ENCODE peak calls at places on chromosomes 6 and 20, in eight cellular contexts. One of them, this sample, is unnamed. For H3K4me1, the result is how much of the 10 kb centered on the place peaks cover.

GRCh38 chr6:17709476-17709875 is 2.8 kb upstream of the NUP153 start:
- DNase-seq in GM12878: no peak
- DNase-seq in heart left ventricle: no peak
- DNase-seq in A549: no peak
- DNase-seq in body of pancreas: no peak
- DNase-seq in right atrium auricular region: no peak
- DNase-seq in ovary: no peak
- DNase-seq in mesendoderm: no peak
- DNase-seq in this sample: no peak

GRCh38 chr20:57618766-57619052 is 1.5 kb downstream of the ZBP1 start:
- DNase-seq in A549: no peak
- DNase-seq in mesendoderm: no peak
- DNase-seq in body of pancreas: no peak
- DNase-seq in heart left ventricle: no peak
- DNase-seq in ovary: no peak
- DNase-seq in GM12878: no peak
- DNase-seq in right atrium auricular region: no peak
- DNase-seq in this sample: no peak

GRCh38 chr20:46070215-46070910 is 19.4 kb downstream of the NCOA5 start:
- DNase-seq in GM12878: no peak
- DNase-seq in right atrium auricular region: no peak
- DNase-seq in body of pancreas: no peak
- DNase-seq in ovary: no peak
- DNase-seq in heart left ventricle: no peak
- DNase-seq in A549: no peak
- DNase-seq in mesendoderm: no peak
- DNase-seq in this sample: no peak

GRCh38 chr6:106974999-106975698 is 620 bp upstream of the CD24 start:
- DNase-seq in heart left ventricle: peak
- DNase-seq in GM12878: no peak
- DNase-seq in body of pancreas: peak
- DNase-seq in A549: peak
- DNase-seq in mesendoderm: peak
- DNase-seq in ovary: peak
- DNase-seq in right atrium auricular region: no peak
- DNase-seq in this sample: peak

GRCh38 chr20:61958773-61959172 is 106.9 kb downstream of the TAF4 start:
- DNase-seq in ovary: no peak
- DNase-seq in body of pancreas: no peak
- DNase-seq in mesendoderm: no peak
- DNase-seq in GM12878: no peak
- DNase-seq in heart left ventricle: no peak
- DNase-seq in A549: no peak
- DNase-seq in right atrium auricular region: no peak
- DNase-seq in this sample: no peak

GRCh38 chr20:17568972-17569471 is 853 bp upstream of the DSTN start:
- DNase-seq in ovary: peak
- DNase-seq in heart left ventricle: peak
- DNase-seq in A549: peak
- DNase-seq in right atrium auricular region: peak
- DNase-seq in mesendoderm: peak
- DNase-seq in body of pancreas: peak
- DNase-seq in GM12878: no peak
- DNase-seq in this sample: peak

GRCh38 chr6:30646450-30647038 is 389 bp upstream of the C6orf136 start:
- DNase-seq in body of pancreas: peak
- DNase-seq in right atrium auricular region: peak
- DNase-seq in A549: no peak
- DNase-seq in mesendoderm: peak
- DNase-seq in GM12878: no peak
- DNase-seq in ovary: peak
- DNase-seq in heart left ventricle: peak
- DNase-seq in this sample: no peak

GRCh38 chr6:118100763-118101162 is 193.7 kb downstream of the SLC35F1 start:
- DNase-seq in mesendoderm: peak
- DNase-seq in heart left ventricle: no peak
- DNase-seq in GM12878: no peak
- DNase-seq in right atrium auricular region: no peak
- DNase-seq in A549: no peak
- DNase-seq in body of pancreas: no peak
- DNase-seq in ovary: no peak
- DNase-seq in this sample: no peak

GRCh38 chr6:57109905-57110304 is 19.9 kb downstream of the ZNF451 start:
- DNase-seq in heart left ventricle: no peak
- DNase-seq in mesendoderm: no peak
- DNase-seq in GM12878: no peak
- DNase-seq in A549: no peak
- DNase-seq in ovary: no peak
- DNase-seq in body of pancreas: no peak
- DNase-seq in right atrium auricular region: no peak
- DNase-seq in this sample: no peak

GRCh38 chr6:169981969-169982368 is 230.5 kb downstream of the ERMARD start:
- DNase-seq in right atrium auricular region: no peak
- DNase-seq in mesendoderm: no peak
- DNase-seq in body of pancreas: no peak
- DNase-seq in A549: no peak
- DNase-seq in GM12878: no peak
- DNase-seq in heart left ventricle: no peak
- DNase-seq in ovary: no peak
- DNase-seq in this sample: no peak

GRCh38 chr6:159720708-159721107 is 6.6 kb upstream of the WTAP start:
- DNase-seq in ovary: no peak
- DNase-seq in body of pancreas: peak
- DNase-seq in mesendoderm: peak
- DNase-seq in GM12878: no peak
- DNase-seq in A549: peak
- DNase-seq in heart left ventricle: no peak
- DNase-seq in right atrium auricular region: no peak
- DNase-seq in this sample: peak

GRCh38 chr20:58402305-58402704 is 13.3 kb downstream of the VAPB start:
- DNase-seq in mesendoderm: peak
- DNase-seq in A549: no peak
- DNase-seq in GM12878: no peak
- DNase-seq in heart left ventricle: no peak
- DNase-seq in body of pancreas: no peak
- DNase-seq in ovary: no peak
- DNase-seq in right atrium auricular region: no peak
- DNase-seq in this sample: no peak

GRCh38 chr6:7195330-7196018 is 87.7 kb downstream of the RREB1 start:
- DNase-seq in mesendoderm: no peak
- DNase-seq in body of pancreas: peak
- DNase-seq in heart left ventricle: no peak
- DNase-seq in A549: no peak
- DNase-seq in GM12878: no peak
- DNase-seq in ovary: no peak
- DNase-seq in right atrium auricular region: no peak
- DNase-seq in this sample: peak

DNA sequence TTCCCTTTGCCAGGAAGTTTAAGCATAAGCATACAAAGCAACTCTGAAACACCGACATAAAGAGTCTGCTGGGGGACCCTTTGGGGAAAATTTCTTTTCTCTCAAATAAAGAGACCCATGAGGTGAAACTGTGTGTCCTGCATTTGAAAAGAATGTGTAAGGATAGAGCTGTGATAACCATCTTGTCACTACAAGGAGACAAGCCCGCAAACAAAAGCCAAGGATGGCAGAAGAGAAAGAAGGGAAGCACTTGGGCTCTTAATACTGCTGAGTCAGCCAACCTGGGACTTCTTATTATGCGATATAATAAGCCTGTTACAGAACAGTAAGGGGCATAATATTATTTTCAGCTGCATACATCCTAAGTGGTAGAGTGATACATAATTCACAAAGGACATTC is 52.5 kb downstream of the NUDT3 start:
- DNase-seq in mesendoderm: peak
- DNase-seq in body of pancreas: no peak
- DNase-seq in heart left ventricle: no peak
- DNase-seq in ovary: no peak
- DNase-seq in right atrium auricular region: no peak
- DNase-seq in A549: no peak
- DNase-seq in GM12878: no peak
- DNase-seq in this sample: no peak
- H3K27ac ChIP-seq in mesendoderm: peak
- H3K27ac ChIP-seq in body of pancreas: no peak
- H3K27ac ChIP-seq in heart left ventricle: no peak
- H3K27ac ChIP-seq in ovary: no peak
- H3K27ac ChIP-seq in right atrium auricular region: no peak
- H3K27ac ChIP-seq in A549: no peak
- H3K27ac ChIP-seq in GM12878: no peak
- H3K27ac ChIP-seq in this sample: no peak

DNA sequence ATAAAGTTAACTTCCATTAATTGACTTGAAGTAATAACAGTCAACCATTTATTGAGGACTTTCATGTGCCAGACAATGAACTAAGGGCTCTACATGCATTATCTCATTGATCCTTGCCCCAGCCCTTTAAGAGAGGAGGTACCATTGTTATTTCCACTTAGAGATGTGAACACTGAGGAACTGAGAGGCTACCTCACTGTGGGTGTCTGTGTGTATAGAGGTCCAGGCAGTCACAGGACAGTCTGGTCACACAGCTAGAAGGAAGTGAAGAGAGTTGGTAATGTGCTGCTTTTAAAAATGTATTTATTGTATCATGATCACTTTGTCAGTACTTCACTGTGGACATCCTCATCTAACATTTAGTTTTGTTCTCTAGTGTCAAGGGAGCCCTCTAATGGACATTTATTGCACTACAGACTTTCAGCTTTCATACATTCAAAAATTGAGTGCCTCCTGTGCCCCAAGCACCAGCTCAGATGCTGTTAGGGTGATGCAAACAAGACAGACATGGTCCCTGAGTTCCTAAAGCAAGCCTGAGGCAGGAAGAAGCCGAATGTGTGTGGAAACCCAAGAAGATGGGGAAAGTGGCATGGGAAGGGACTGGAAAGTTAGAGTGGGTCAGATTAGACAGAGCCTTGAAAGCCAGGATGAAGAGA is 122.9 kb downstream of the SLC16A10 start:
- DNase-seq in A549: peak
- DNase-seq in ovary: no peak
- DNase-seq in heart left ventricle: no peak
- DNase-seq in right atrium auricular region: no peak
- DNase-seq in body of pancreas: no peak
- DNase-seq in mesendoderm: peak
- DNase-seq in GM12878: peak
- DNase-seq in this sample: peak
- H3K4me1 ChIP-seq in A549: under half
- H3K4me1 ChIP-seq in ovary: under half
- H3K4me1 ChIP-seq in heart left ventricle: under half
- H3K4me1 ChIP-seq in right atrium auricular region: under half
- H3K4me1 ChIP-seq in body of pancreas: under half
- H3K4me1 ChIP-seq in mesendoderm: under half
- H3K4me1 ChIP-seq in GM12878: under half
- H3K4me1 ChIP-seq in this sample: under half

GRCh38 chr6:129748901-129749748 is 39.1 kb upstream of the ARHGAP18 start:
- DNase-seq in ovary: no peak
- DNase-seq in mesendoderm: no peak
- DNase-seq in body of pancreas: no peak
- DNase-seq in heart left ventricle: no peak
- DNase-seq in A549: no peak
- DNase-seq in GM12878: no peak
- DNase-seq in right atrium auricular region: no peak
- DNase-seq in this sample: no peak

GRCh38 chr6:129749749-129750120 is 39.8 kb upstream of the ARHGAP18 start:
- DNase-seq in body of pancreas: no peak
- DNase-seq in heart left ventricle: no peak
- DNase-seq in A549: no peak
- DNase-seq in mesendoderm: no peak
- DNase-seq in ovary: no peak
- DNase-seq in right atrium auricular region: no peak
- DNase-seq in GM12878: peak
- DNase-seq in this sample: peak

GRCh38 chr6:129748212-129748900 is 38.4 kb upstream of the ARHGAP18 start:
- DNase-seq in right atrium auricular region: no peak
- DNase-seq in body of pancreas: no peak
- DNase-seq in A549: no peak
- DNase-seq in ovary: no peak
- DNase-seq in heart left ventricle: no peak
- DNase-seq in GM12878: peak
- DNase-seq in mesendoderm: peak
- DNase-seq in this sample: peak

GRCh38 chr6:129747588-129748112 is 37.7 kb upstream of the ARHGAP18 start:
- DNase-seq in GM12878: no peak
- DNase-seq in heart left ventricle: no peak
- DNase-seq in mesendoderm: no peak
- DNase-seq in body of pancreas: no peak
- DNase-seq in A549: no peak
- DNase-seq in right atrium auricular region: no peak
- DNase-seq in ovary: no peak
- DNase-seq in this sample: no peak

DNA sequence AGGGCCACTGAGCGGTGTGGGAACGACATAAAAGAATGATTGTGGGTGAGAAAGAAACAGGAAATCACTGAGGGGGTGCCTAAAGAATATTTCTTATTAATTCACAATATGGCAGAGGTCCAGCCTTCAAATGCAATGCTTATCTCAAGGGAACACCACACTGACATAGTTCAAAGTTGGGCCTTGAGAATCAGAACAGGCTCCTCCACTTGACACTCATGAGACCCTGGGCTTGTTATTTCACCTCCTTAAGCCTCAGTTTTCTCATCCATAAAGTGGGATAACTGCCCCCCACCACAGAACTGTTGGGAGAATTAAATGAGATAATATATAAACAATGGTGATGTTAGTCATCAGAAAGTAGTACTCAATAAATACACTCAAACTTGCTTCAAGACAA is 40.4 kb upstream of the ARHGAP18 start:
- DNase-seq in heart left ventricle: no peak
- DNase-seq in body of pancreas: no peak
- DNase-seq in mesendoderm: no peak
- DNase-seq in A549: no peak
- DNase-seq in GM12878: no peak
- DNase-seq in right atrium auricular region: no peak
- DNase-seq in ovary: no peak
- DNase-seq in this sample: no peak
- H3K27ac ChIP-seq in heart left ventricle: peak
- H3K27ac ChIP-seq in body of pancreas: no peak
- H3K27ac ChIP-seq in mesendoderm: no peak
- H3K27ac ChIP-seq in A549: no peak
- H3K27ac ChIP-seq in GM12878: peak
- H3K27ac ChIP-seq in right atrium auricular region: no peak
- H3K27ac ChIP-seq in ovary: no peak
- H3K27ac ChIP-seq in this sample: no peak

DNA sequence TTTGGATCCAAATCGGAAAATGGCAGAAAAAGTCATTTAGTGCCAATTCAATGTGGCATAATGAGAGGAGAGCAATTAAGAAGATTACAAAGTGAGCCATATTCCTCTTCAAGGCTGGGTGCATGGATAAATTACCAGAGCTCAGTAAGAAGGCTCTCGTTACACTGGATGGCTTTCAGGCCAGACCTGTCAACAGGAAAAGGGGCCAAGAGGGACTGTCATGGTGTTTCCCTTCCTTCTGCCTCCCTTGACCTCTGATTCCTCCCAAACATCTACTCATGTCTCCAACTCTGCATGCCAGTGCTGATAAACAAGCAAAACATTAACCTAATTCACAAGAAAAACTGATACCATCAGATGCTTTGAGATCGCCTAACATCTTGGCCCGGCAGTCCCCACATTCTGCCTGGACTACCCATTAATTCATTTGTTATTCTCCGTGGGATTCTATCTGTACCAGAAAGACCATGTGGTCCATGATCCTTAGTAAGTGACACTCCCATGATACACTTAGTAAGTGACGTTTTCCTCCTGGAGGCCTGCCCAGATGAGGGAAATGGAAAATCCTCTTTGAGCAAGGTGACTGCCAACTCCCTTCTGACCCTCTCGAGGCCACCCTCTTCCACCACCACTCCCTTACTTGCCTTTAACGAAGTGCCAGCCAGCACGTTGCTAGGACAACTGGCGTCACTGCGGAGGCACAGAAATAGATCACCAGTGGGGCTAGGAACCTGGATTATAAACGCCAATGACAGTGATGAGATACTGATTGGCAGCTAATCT is 239.2 kb downstream of the GMPR start:
- DNase-seq in A549: no peak
- DNase-seq in ovary: no peak
- DNase-seq in mesendoderm: peak
- DNase-seq in right atrium auricular region: peak
- DNase-seq in body of pancreas: peak
- DNase-seq in GM12878: no peak
- DNase-seq in heart left ventricle: peak
- DNase-seq in this sample: no peak
- H3K4me1 ChIP-seq in A549: under half
- H3K4me1 ChIP-seq in ovary: under half
- H3K4me1 ChIP-seq in mesendoderm: under half
- H3K4me1 ChIP-seq in right atrium auricular region: under half
- H3K4me1 ChIP-seq in body of pancreas: under half
- H3K4me1 ChIP-seq in GM12878: half or more
- H3K4me1 ChIP-seq in heart left ventricle: under half
- H3K4me1 ChIP-seq in this sample: under half